ENCODE peak calls at places on chromosomes 16 and 17, in nine cellular contexts. F is RWPE1; I is AG09319; J is left cardiac atrium; O is IMR-90; X is iPS-NIHi11; Z is vagina; Y is effector memory CD4-positive, alpha-beta T cell; S is EL. N is an unnamed sample.

GRCh38 chr16:88541831-88542230 is 28.4 kb upstream of the ZC3H18 start:
- DNase-seq in I (no peak), Z (no peak), S (no peak), J (no peak), O (no peak), Y (no peak), F (no peak), X (no peak), N (no peak)

GRCh38 chr16:86219655-86220445 is 290.5 kb upstream of the FOXF1 start:
- DNase-seq in F (no peak), S (peak), X (no peak), J (no peak), O (peak), Y (no peak), Z (no peak), I (peak), N (no peak)

GRCh38 chr16:70589998-70590471 is 56.3 kb upstream of the IL34 start:
- DNase-seq in S (peak), I (peak), O (peak), J (no peak), X (peak), Z (no peak), Y (no peak), F (no peak), N (peak)

GRCh38 chr17:4544135-4544651 is 11.0 kb downstream of the MYBBP1A start:
- DNase-seq in J (no peak), X (no peak), S (no peak), Y (no peak), F (no peak), O (no peak), I (no peak), Z (no peak), N (no peak)

GRCh38 chr17:7323731-7324437 is 5.3 kb downstream of the NEURL4 start:
- DNase-seq in S (peak), Y (peak), F (peak), Z (no peak), X (peak), J (peak), I (no peak), O (peak), N (peak)

GRCh38 chr17:78892520-78892919 is 10.5 kb downstream of the CEP295NL start:
- DNase-seq in Z (no peak), I (no peak), J (no peak), S (no peak), F (no peak), O (no peak), X (no peak), Y (no peak), N (no peak)

GRCh38 chr16:54633943-54634362 is 296.7 kb upstream of the IRX5 start:
- DNase-seq in X (peak), Y (no peak), Z (no peak), I (no peak), J (peak), O (no peak), F (peak), S (peak), N (peak)

GRCh38 chr17:73650617-73651200 is 6.5 kb upstream of the SDK2 start:
- DNase-seq in Z (no peak), I (no peak), J (no peak), O (no peak), Y (no peak), F (no peak), X (no peak), S (no peak), N (no peak)

GRCh38 chr17:80724723-80725388 is 180.2 kb downstream of the RPTOR start:
- DNase-seq in S (peak), Y (no peak), Z (no peak), O (peak), X (no peak), I (no peak), J (no peak), F (peak), N (no peak)

GRCh38 chr16:89094252-89094901 is 725 bp downstream of the ACSF3 start:
- DNase-seq in S (peak), F (peak), X (no peak), Y (no peak), I (no peak), Z (no peak), J (no peak), O (no peak), N (peak)

GRCh38 chr17:67183531-67183930 is 61.5 kb downstream of the HELZ start:
- DNase-seq in X (no peak), I (no peak), O (no peak), Z (no peak), S (no peak), F (no peak), J (no peak), Y (no peak), N (no peak)

GRCh38 chr17:9557356-9557755 is 18.3 kb downstream of the STX8 start:
- DNase-seq in Z (no peak), Y (no peak), X (no peak), S (no peak), I (no peak), J (no peak), F (no peak), O (peak), N (no peak)

GRCh38 chr16:11425140-11425539 is 79.9 kb downstream of the RMI2 start:
- DNase-seq in I (no peak), J (no peak), Y (no peak), Z (no peak), X (no peak), S (no peak), O (no peak), F (no peak), N (no peak)

N was measured in left kidney.